ENCODE peak calls at places on chromosome 9, in ten cellular contexts. U is HT1080; O is activated T-helper 1 cell treated with anti-CD3 and anti-CD28 coated beads, Interleukin-12 subunit alpha, Interleukin-12 subunit beta, Interleukin-2, Interleukin-4 antibody, amounts not matched to agents 30 ng/mL and 10 ng/mL and 1 ng/mL, durations not matched to agents 14 hours and 24 hours and 36 hours; I is NCI-H1105 treated with DMSO at 0.1 percent for 48 hours; P is transverse colon; D is activated T-cell treated with anti-CD3 and anti-CD28 coated beads, Interleukin-2, amount 50 U/mL, for 4 hours; W is progenitor cell of endocrine pancreas; Q is memory B cell; C is fibroblast of the aortic adventitia; S is endothelial cell. M is an unnamed sample.

GRCh38 chr9:108142504-108143201 is 653.1 kb upstream of the KLF4 start:
- DNase-seq in U (peak; percentile 18), O (no peak), I (no peak), P (peak; percentile 85), D (no peak), W (no peak), Q (no peak), C (peak; percentile 98), S (peak; percentile 7), M (peak; percentile 74)

GRCh38 chr9:16335788-16336580 is 534.5 kb downstream of the BNC2 start:
- DNase-seq in U (peak; percentile 98), O (no peak), I (no peak), P (peak; percentile 43), D (no peak), W (no peak), Q (no peak), C (peak; percentile 99), S (no peak), M (no peak)

GRCh38 chr9:121974421-121974820 is 118.7 kb downstream of the TTLL11 start:
- DNase-seq in U (no peak), O (no peak), I (no peak), P (no peak), D (no peak), W (no peak), Q (no peak), C (no peak), S (no peak), M (no peak)

GRCh38 chr9:82695704-82696103 is 367.2 kb downstream of the RASEF start:
- DNase-seq in U (no peak), O (no peak), I (no peak), P (no peak), D (no peak), W (no peak), Q (no peak), C (no peak), S (no peak), M (no peak)

GRCh38 chr9:31996331-31996730 is 388.1 kb upstream of the ACO1 start:
- DNase-seq in U (no peak), O (no peak), I (no peak), P (no peak), D (no peak), W (no peak), Q (no peak), C (peak; percentile 0), S (no peak), M (no peak)

GRCh38 chr9:11457809-11458785 is 845.3 kb upstream of the PTPRD start:
- DNase-seq in U (no peak), O (no peak), I (peak; percentile 12), P (no peak), D (no peak), W (no peak), Q (no peak), C (no peak), S (no peak), M (peak; percentile 18)

GRCh38 chr9:137241490-137242328 is 622 bp downstream of the TUBB4B start:
- DNase-seq in U (no peak), O (peak; percentile 68), I (no peak), P (peak; percentile 80), D (peak; percentile 73), W (no peak), Q (peak; percentile 42), C (peak; percentile 37), S (no peak), M (peak; percentile 43)

GRCh38 chr9:78857371-78858225 is 560.7 kb downstream of the PSAT1 start:
- DNase-seq in U (no peak), O (no peak), I (no peak), P (no peak), D (no peak), W (no peak), Q (no peak), C (no peak), S (no peak), M (peak; percentile 87)

GRCh38 chr9:99457406-99457805 is 235.3 kb downstream of the SEC61B start:
- DNase-seq in U (no peak), O (no peak), I (no peak), P (no peak), D (no peak), W (no peak), Q (no peak), C (no peak), S (no peak), M (no peak)

GRCh38 chr9:104227108-104227507 is 133.0 kb downstream of the SMC2 start:
- DNase-seq in U (no peak), O (no peak), I (no peak), P (no peak), D (no peak), W (no peak), Q (no peak), C (peak; percentile 80), S (no peak), M (no peak)

GRCh38 chr9:108043585-108043984 is 554.0 kb upstream of the KLF4 start:
- DNase-seq in U (no peak), O (no peak), I (no peak), P (no peak), D (no peak), W (no peak), Q (no peak), C (no peak), S (no peak), M (no peak)

GRCh38 chr9:107989099-107989498 is 499.5 kb upstream of the KLF4 start:
- DNase-seq in U (no peak), O (no peak), I (no peak), P (no peak), D (no peak), W (no peak), Q (no peak), C (peak; percentile 51), S (no peak), M (no peak)

GRCh38 chr9:107423540-107423939 is 66.0 kb downstream of the KLF4 start:
- DNase-seq in U (no peak), O (no peak), I (no peak), P (no peak), D (no peak), W (no peak), Q (no peak), C (no peak), S (no peak), M (no peak)

GRCh38 chr9:99962685-99963261 is 56.3 kb downstream of the STX17 start:
- DNase-seq in U (peak; percentile 38), O (no peak), I (no peak), P (no peak), D (no peak), W (no peak), Q (no peak), C (no peak), S (no peak), M (no peak)

GRCh38 chr9:127792417-127793031 is 6.7 kb downstream of the CDK9 start:
- DNase-seq in U (no peak), O (no peak), I (no peak), P (no peak), D (no peak), W (no peak), Q (no peak), C (no peak), S (no peak), M (no peak)

GRCh38 chr9:88950341-88951141 is 40.7 kb upstream of the S1PR3 start:
- DNase-seq in U (no peak), O (no peak), I (no peak), P (no peak), D (no peak), W (no peak), Q (no peak), C (peak; percentile 80), S (no peak), M (peak; percentile 26)

GRCh38 chr9:23555849-23556248 is 270.2 kb downstream of the ELAVL2 start:
- DNase-seq in U (peak; percentile 21), O (no peak), I (no peak), P (no peak), D (no peak), W (no peak), Q (no peak), C (no peak), S (no peak), M (peak; percentile 7)

GRCh38 chr9:124441291-124441690 is 9.0 kb upstream of the ADGRD2 start:
- DNase-seq in U (no peak), O (no peak), I (no peak), P (no peak), D (no peak), W (no peak), Q (no peak), C (no peak), S (no peak), M (no peak)

GRCh38 chr9:135077497-135078200 is 9.8 kb upstream of the OLFM1 start:
- DNase-seq in U (peak; percentile 7), O (no peak), I (no peak), P (peak; percentile 5), D (no peak), W (peak; percentile 78), Q (no peak), C (peak; percentile 3), S (peak; percentile 80), M (peak; percentile 89)

GRCh38 chr9:87004016-87004415 is 56.7 kb upstream of the GAS1 start:
- DNase-seq in U (no peak), O (no peak), I (no peak), P (no peak), D (no peak), W (no peak), Q (no peak), C (no peak), S (no peak), M (no peak)

GRCh38 chr9:110143969-110144545 is 63.9 kb downstream of the C9orf152 start:
- DNase-seq in U (no peak), O (no peak), I (no peak), P (peak; percentile 31), D (no peak), W (no peak), Q (peak; percentile 35), C (no peak), S (no peak), M (no peak)

GRCh38 chr9:98215821-98216220 is 23.4 kb upstream of the CORO2A start:
- DNase-seq in U (no peak), O (no peak), I (no peak), P (no peak), D (no peak), W (no peak), Q (no peak), C (peak; percentile 12), S (peak; percentile 42), M (peak; percentile 72)